ENCODE peak calls at places on chromosome 2, in four cellular contexts. One of them, this sample, is unnamed.

GRCh38 chr2:25381502-25381901 is 39.8 kb upstream of the DNMT3A start:
- DNase-seq in GM10248: no peak
- DNase-seq in fibroblast of mammary gland: no peak
- DNase-seq in CD4-positive, alpha-beta T cell: no peak
- DNase-seq in this sample: no peak

GRCh38 chr2:52222128-52222527 is 1190.2 kb upstream of the NRXN1 start:
- DNase-seq in CD4-positive, alpha-beta T cell: no peak
- DNase-seq in GM10248: no peak
- DNase-seq in fibroblast of mammary gland: peak
- DNase-seq in this sample: peak

GRCh38 chr2:64448069-64448468 is 5.9 kb upstream of the LGALSL start:
- DNase-seq in CD4-positive, alpha-beta T cell: no peak
- DNase-seq in fibroblast of mammary gland: no peak
- DNase-seq in GM10248: no peak
- DNase-seq in this sample: no peak

GRCh38 chr2:231250146-231250545 is 51.7 kb downstream of the ARMC9 start:
- DNase-seq in fibroblast of mammary gland: no peak
- DNase-seq in GM10248: no peak
- DNase-seq in CD4-positive, alpha-beta T cell: no peak
- DNase-seq in this sample: no peak

GRCh38 chr2:3037196-3038194 is 340.1 kb downstream of the EIPR1 start:
- DNase-seq in GM10248: no peak
- DNase-seq in CD4-positive, alpha-beta T cell: no peak
- DNase-seq in fibroblast of mammary gland: no peak
- DNase-seq in this sample: no peak

GRCh38 chr2:124877065-124877671 is 852.1 kb downstream of the CNTNAP5 start:
- DNase-seq in fibroblast of mammary gland: no peak
- DNase-seq in GM10248: no peak
- DNase-seq in CD4-positive, alpha-beta T cell: no peak
- DNase-seq in this sample: peak

GRCh38 chr2:241020201-241020600 is 21.8 kb downstream of the SNED1 start:
- DNase-seq in CD4-positive, alpha-beta T cell: no peak
- DNase-seq in GM10248: no peak
- DNase-seq in fibroblast of mammary gland: no peak
- DNase-seq in this sample: no peak

GRCh38 chr2:162840598-162841246 is 2.2 kb upstream of the KCNH7 start:
- DNase-seq in CD4-positive, alpha-beta T cell: no peak
- DNase-seq in GM10248: peak
- DNase-seq in fibroblast of mammary gland: peak
- DNase-seq in this sample: peak

GRCh38 chr2:126715576-126716406 is 59.8 kb downstream of the GYPC start:
- DNase-seq in GM10248: no peak
- DNase-seq in CD4-positive, alpha-beta T cell: no peak
- DNase-seq in fibroblast of mammary gland: no peak
- DNase-seq in this sample: no peak

GRCh38 chr2:151907933-151908882 is 80.0 kb upstream of the ARL5A start:
- DNase-seq in fibroblast of mammary gland: no peak
- DNase-seq in GM10248: no peak
- DNase-seq in CD4-positive, alpha-beta T cell: no peak
- DNase-seq in this sample: peak

GRCh38 chr2:15588329-15588919 is 3.2 kb upstream of the DDX1 start:
- DNase-seq in fibroblast of mammary gland: peak
- DNase-seq in GM10248: peak
- DNase-seq in CD4-positive, alpha-beta T cell: peak
- DNase-seq in this sample: peak

GRCh38 chr2:57908736-57909161 is 137.9 kb upstream of the VRK2 start:
- DNase-seq in GM10248: peak
- DNase-seq in fibroblast of mammary gland: no peak
- DNase-seq in CD4-positive, alpha-beta T cell: no peak
- DNase-seq in this sample: no peak

GRCh38 chr2:230444832-230445231 is 28.8 kb downstream of the SP100 start:
- DNase-seq in GM10248: no peak
- DNase-seq in CD4-positive, alpha-beta T cell: no peak
- DNase-seq in fibroblast of mammary gland: no peak
- DNase-seq in this sample: no peak

GRCh38 chr2:65630643-65631042 is 198.2 kb upstream of the SPRED2 start:
- DNase-seq in CD4-positive, alpha-beta T cell: no peak
- DNase-seq in fibroblast of mammary gland: peak
- DNase-seq in GM10248: no peak
- DNase-seq in this sample: peak

GRCh38 chr2:64482765-64483504 is 29.0 kb downstream of the LGALSL start:
- DNase-seq in GM10248: no peak
- DNase-seq in CD4-positive, alpha-beta T cell: no peak
- DNase-seq in fibroblast of mammary gland: peak
- DNase-seq in this sample: no peak

GRCh38 chr2:89851583-89851905 is 1160.1 kb downstream of the RPIA start:
- DNase-seq in fibroblast of mammary gland: no peak
- DNase-seq in CD4-positive, alpha-beta T cell: no peak
- DNase-seq in GM10248: peak
- DNase-seq in this sample: no peak

GRCh38 chr2:84875213-84875560 is 5.7 kb downstream of the TRABD2A start:
- DNase-seq in CD4-positive, alpha-beta T cell: no peak
- DNase-seq in GM10248: no peak
- DNase-seq in fibroblast of mammary gland: no peak
- DNase-seq in this sample: no peak

GRCh38 chr2:84866121-84866520 is 14.8 kb downstream of the TRABD2A start:
- DNase-seq in CD4-positive, alpha-beta T cell: no peak
- DNase-seq in fibroblast of mammary gland: peak
- DNase-seq in GM10248: no peak
- DNase-seq in this sample: peak

GRCh38 chr2:84874381-84875212 is 6.3 kb downstream of the TRABD2A start:
- DNase-seq in fibroblast of mammary gland: peak
- DNase-seq in GM10248: no peak
- DNase-seq in CD4-positive, alpha-beta T cell: no peak
- DNase-seq in this sample: peak

GRCh38 chr2:84873350-84873749 is 7.5 kb downstream of the TRABD2A start:
- DNase-seq in GM10248: no peak
- DNase-seq in fibroblast of mammary gland: no peak
- DNase-seq in CD4-positive, alpha-beta T cell: no peak
- DNase-seq in this sample: no peak

GRCh38 chr2:84870306-84870705 is 10.6 kb downstream of the TRABD2A start:
- DNase-seq in fibroblast of mammary gland: no peak
- DNase-seq in CD4-positive, alpha-beta T cell: no peak
- DNase-seq in GM10248: no peak
- DNase-seq in this sample: no peak
- TF ChIP-seq CTCF in fibroblast of mammary gland: no peak
- TF ChIP-seq CTCF in CD4-positive, alpha-beta T cell: no peak
- TF ChIP-seq CTCF in GM10248: peak
- TF ChIP-seq CTCF in this sample: no peak

GRCh38 chr2:98914713-98915580 is 21.1 kb downstream of the CRACDL start:
- DNase-seq in GM10248: no peak
- DNase-seq in CD4-positive, alpha-beta T cell: no peak
- DNase-seq in fibroblast of mammary gland: no peak
- DNase-seq in this sample: no peak
- TF ChIP-seq CTCF in GM10248: no peak
- TF ChIP-seq CTCF in CD4-positive, alpha-beta T cell: no peak
- TF ChIP-seq CTCF in fibroblast of mammary gland: no peak
- TF ChIP-seq CTCF in this sample: no peak

GRCh38 chr2:142286618-142287017 is 155.8 kb upstream of the LRP1B start:
- DNase-seq in fibroblast of mammary gland: no peak
- DNase-seq in CD4-positive, alpha-beta T cell: no peak
- DNase-seq in GM10248: peak
- DNase-seq in this sample: no peak
- TF ChIP-seq CTCF in fibroblast of mammary gland: peak
- TF ChIP-seq CTCF in CD4-positive, alpha-beta T cell: no peak
- TF ChIP-seq CTCF in GM10248: peak
- TF ChIP-seq CTCF in this sample: no peak

GRCh38 chr2:179354739-179355537 is 90.3 kb upstream of the SESTD1 start:
- DNase-seq in fibroblast of mammary gland: peak
- DNase-seq in CD4-positive, alpha-beta T cell: no peak
- DNase-seq in GM10248: no peak
- DNase-seq in this sample: peak
- TF ChIP-seq CTCF in fibroblast of mammary gland: peak
- TF ChIP-seq CTCF in CD4-positive, alpha-beta T cell: no peak
- TF ChIP-seq CTCF in GM10248: peak
- TF ChIP-seq CTCF in this sample: peak